ENCODE peak calls at places on chromosomes 2 and 18, in ten cellular contexts. N is mucosa of descending colon; I is EL; L is brain microvascular endothelial cell; K is T-helper 9 cell; S is COR-L47; A is endodermal cell; G is activated T-helper 1 cell treated with anti-CD3 and anti-CD28 coated beads, Interleukin-2, amount 50 U/mL, for 16 hours; H is astrocyte of the spinal cord; J is T follicular helper cell. O is an unnamed sample.

GRCh38 chr2:59594671-59595222 is 958.7 kb downstream of the BCL11A start:
- DNase-seq in N (no peak), I (no peak), L (no peak), K (no peak), S (no peak), A (no peak), G (no peak), H (no peak), J (no peak), O (no peak)

GRCh38 chr2:214543386-214543955 is 132.6 kb downstream of the VWC2L start:
- DNase-seq in N (no peak), I (peak), L (peak), K (no peak), S (no peak), A (no peak), G (no peak), H (peak), J (no peak), O (peak)

GRCh38 chr2:74735544-74735943 is 81.5 kb downstream of the SEMA4F start:
- DNase-seq in N (no peak), I (no peak), L (no peak), K (no peak), S (peak), A (no peak), G (no peak), H (no peak), J (no peak), O (no peak)

GRCh38 chr2:26465981-26466471 is 11.9 kb downstream of the OTOF start:
- DNase-seq in N (peak), I (no peak), L (no peak), K (no peak), S (no peak), A (no peak), G (no peak), H (no peak), J (no peak), O (no peak)

GRCh38 chr2:95379616-95379925 is 22.9 kb upstream of the FAHD2A start:
- DNase-seq in N (no peak), I (no peak), L (no peak), K (no peak), S (no peak), A (peak), G (no peak), H (no peak), J (no peak), O (no peak)

GRCh38 chr2:10447300-10448207 is 573 bp downstream of the ODC1 start:
- DNase-seq in N (no peak), I (peak), L (peak), K (no peak), S (peak), A (no peak), G (no peak), H (peak), J (peak), O (peak)

GRCh38 chr18:44602380-44602779 is 78.3 kb upstream of the SETBP1 start:
- DNase-seq in N (no peak), I (peak), L (peak), K (no peak), S (no peak), A (no peak), G (no peak), H (peak), J (no peak), O (peak)

GRCh38 chr2:186605041-186605440 is 15.2 kb downstream of the ITGAV start:
- DNase-seq in N (no peak), I (peak), L (no peak), K (no peak), S (no peak), A (no peak), G (no peak), H (no peak), J (no peak), O (peak)

GRCh38 chr2:138548796-138549195 is 47.2 kb downstream of the SPOPL start:
- DNase-seq in N (no peak), I (no peak), L (no peak), K (no peak), S (no peak), A (no peak), G (no peak), H (no peak), J (no peak), O (no peak)

GRCh38 chr2:204468689-204469429 is 76.4 kb upstream of the PARD3B start:
- DNase-seq in N (no peak), I (peak), L (peak), K (no peak), S (no peak), A (no peak), G (no peak), H (peak), J (no peak), O (peak)

GRCh38 chr18:37783771-37784170 is 218.2 kb upstream of the CELF4 start:
- DNase-seq in N (no peak), I (no peak), L (no peak), K (no peak), S (no peak), A (no peak), G (no peak), H (no peak), J (no peak), O (peak)

GRCh38 chr2:105698820-105699219 is 45.9 kb upstream of the NCK2 start:
- DNase-seq in N (no peak), I (no peak), L (no peak), K (no peak), S (no peak), A (no peak), G (no peak), H (no peak), J (no peak), O (no peak)

GRCh38 chr18:9708057-9708881 is at the start of gene RAB31:
- DNase-seq in N (peak), I (peak), L (peak), K (no peak), S (peak), A (peak), G (no peak), H (peak), J (no peak), O (peak)

GRCh38 chr2:70828914-70829824 is 6.4 kb downstream of the CD207 start:
- DNase-seq in N (no peak), I (peak), L (peak), K (no peak), S (no peak), A (no peak), G (no peak), H (no peak), J (no peak), O (no peak)

GRCh38 chr2:234091883-234092282 is 41.4 kb downstream of the SPP2 start:
- DNase-seq in N (no peak), I (no peak), L (no peak), K (no peak), S (no peak), A (no peak), G (no peak), H (no peak), J (no peak), O (peak)

GRCh38 chr2:196399736-196400691 is 228.6 kb upstream of the STK17B start:
- DNase-seq in N (no peak), I (peak), L (peak), K (no peak), S (no peak), A (no peak), G (no peak), H (peak), J (no peak), O (peak)

GRCh38 chr2:216665717-216666116 is 29.6 kb downstream of the IGFBP5 start:
- DNase-seq in N (no peak), I (no peak), L (no peak), K (no peak), S (no peak), A (peak), G (no peak), H (no peak), J (no peak), O (peak)

GRCh38 chr18:10351221-10351795 is 103.1 kb upstream of the APCDD1 start:
- DNase-seq in N (no peak), I (peak), L (no peak), K (no peak), S (no peak), A (no peak), G (no peak), H (no peak), J (no peak), O (peak)

GRCh38 chr2:78992451-78992806 is 33.1 kb upstream of the REG3G start:
- DNase-seq in N (no peak), I (no peak), L (no peak), K (no peak), S (no peak), A (peak), G (no peak), H (peak), J (no peak), O (peak)

GRCh38 chr2:112805542-112805941 is 21.2 kb upstream of the IL1A start:
- DNase-seq in N (no peak), I (no peak), L (no peak), K (no peak), S (no peak), A (no peak), G (no peak), H (no peak), J (no peak), O (no peak)

GRCh38 chr2:127095367-127095641 is 11.7 kb downstream of the BIN1 start:
- DNase-seq in N (peak), I (no peak), L (no peak), K (no peak), S (no peak), A (no peak), G (no peak), H (no peak), J (no peak), O (no peak)

GRCh38 chr18:55479656-55480420 is 108.2 kb downstream of the TCF4 start:
- DNase-seq in N (no peak), I (no peak), L (no peak), K (no peak), S (no peak), A (no peak), G (no peak), H (no peak), J (no peak), O (no peak)

GRCh38 chr2:197827618-197828017 is 23.2 kb downstream of the PLCL1 start:
- DNase-seq in N (no peak), I (no peak), L (no peak), K (no peak), S (no peak), A (no peak), G (no peak), H (no peak), J (no peak), O (no peak)

GRCh38 chr2:20065885-20066602 is 14.6 kb upstream of the LAPTM4A start:
- DNase-seq in N (peak), I (peak), L (peak), K (no peak), S (peak), A (no peak), G (no peak), H (peak), J (no peak), O (peak)

GRCh38 chr2:157938556-157938955 is 62.4 kb upstream of the ACVR1 start:
- DNase-seq in N (peak), I (peak), L (peak), K (no peak), S (no peak), A (peak), G (no peak), H (peak), J (no peak), O (peak)